ENCODE peak calls at places on chromosomes 11 and 22, in four cellular contexts. One of them, this sample, is unnamed.

GRCh38 chr11:104784684-104785460 is 113.4 kb downstream of the CASP12 start:
- DNase-seq in adrenal gland: no peak
- DNase-seq in spleen: no peak
- DNase-seq in Peyer's patch: no peak
- DNase-seq in this sample: no peak

GRCh38 chr11:1883342-1884122 is 8.2 kb downstream of the PRR33 start:
- DNase-seq in adrenal gland: no peak
- DNase-seq in Peyer's patch: peak
- DNase-seq in spleen: peak
- DNase-seq in this sample: no peak

GRCh38 chr11:2579315-2580060 is 120.3 kb downstream of the KCNQ1OT1 start:
- DNase-seq in Peyer's patch: peak
- DNase-seq in adrenal gland: peak
- DNase-seq in spleen: peak
- DNase-seq in this sample: no peak

GRCh38 chr22:37996515-37997246 is 12.3 kb upstream of the SOX10 start:
- DNase-seq in adrenal gland: no peak
- DNase-seq in spleen: no peak
- DNase-seq in Peyer's patch: no peak
- DNase-seq in this sample: no peak

GRCh38 chr11:61162092-61162935 is 1.1 kb upstream of the VPS37C start:
- DNase-seq in Peyer's patch: peak
- DNase-seq in adrenal gland: no peak
- DNase-seq in spleen: no peak
- DNase-seq in this sample: peak

GRCh38 chr22:30872282-30873041 is 96.1 kb downstream of the MORC2 start:
- DNase-seq in spleen: peak
- DNase-seq in adrenal gland: no peak
- DNase-seq in Peyer's patch: peak
- DNase-seq in this sample: peak

GRCh38 chr11:27231519-27231918 is 131.5 kb downstream of the CCDC34 start:
- DNase-seq in adrenal gland: no peak
- DNase-seq in spleen: no peak
- DNase-seq in Peyer's patch: no peak
- DNase-seq in this sample: no peak

GRCh38 chr11:119590651-119591308 is 138.2 kb downstream of the NECTIN1 start:
- DNase-seq in adrenal gland: no peak
- DNase-seq in spleen: no peak
- DNase-seq in Peyer's patch: no peak
- DNase-seq in this sample: no peak

GRCh38 chr11:128690746-128691091 is 3.2 kb upstream of the FLI1 start:
- DNase-seq in Peyer's patch: no peak
- DNase-seq in spleen: peak
- DNase-seq in adrenal gland: no peak
- DNase-seq in this sample: no peak

GRCh38 chr11:19868281-19868821 is 155.7 kb downstream of the NAV2 start:
- DNase-seq in adrenal gland: no peak
- DNase-seq in Peyer's patch: no peak
- DNase-seq in spleen: no peak
- DNase-seq in this sample: no peak

GRCh38 chr11:12757416-12757815 is 83.2 kb downstream of the TEAD1 start:
- DNase-seq in spleen: no peak
- DNase-seq in adrenal gland: no peak
- DNase-seq in Peyer's patch: no peak
- DNase-seq in this sample: no peak

GRCh38 chr22:45259754-45260394 is 19.2 kb upstream of the KIAA0930 start:
- DNase-seq in adrenal gland: no peak
- DNase-seq in spleen: no peak
- DNase-seq in Peyer's patch: no peak
- DNase-seq in this sample: no peak

GRCh38 chr22:27998511-27999410 is 79.7 kb upstream of the PITPNB start:
- DNase-seq in adrenal gland: no peak
- DNase-seq in spleen: peak
- DNase-seq in Peyer's patch: no peak
- DNase-seq in this sample: no peak

GRCh38 chr11:110928373-110928772 is 216.1 kb upstream of the ARHGAP20 start:
- DNase-seq in spleen: no peak
- DNase-seq in adrenal gland: no peak
- DNase-seq in Peyer's patch: no peak
- DNase-seq in this sample: no peak

GRCh38 chr11:120335596-120335927 is 651 bp upstream of the ARHGEF12 start:
- DNase-seq in adrenal gland: no peak
- DNase-seq in Peyer's patch: no peak
- DNase-seq in spleen: no peak
- DNase-seq in this sample: no peak

GRCh38 chr11:123624974-123625373 is 29.4 kb downstream of the SCN3B start:
- DNase-seq in spleen: no peak
- DNase-seq in adrenal gland: peak
- DNase-seq in Peyer's patch: no peak
- DNase-seq in this sample: no peak

GRCh38 chr11:6402561-6402981 is 12.3 kb downstream of the SMPD1 start:
- DNase-seq in adrenal gland: no peak
- DNase-seq in Peyer's patch: peak
- DNase-seq in spleen: no peak
- DNase-seq in this sample: no peak

GRCh38 chr11:65404210-65404609 is 17.8 kb downstream of the FRMD8 start:
- DNase-seq in spleen: no peak
- DNase-seq in adrenal gland: no peak
- DNase-seq in Peyer's patch: no peak
- DNase-seq in this sample: no peak

GRCh38 chr11:2790581-2790925 is 90.8 kb upstream of the KCNQ1OT1 start:
- DNase-seq in spleen: peak
- DNase-seq in adrenal gland: no peak
- DNase-seq in Peyer's patch: peak
- DNase-seq in this sample: no peak

GRCh38 chr11:90134420-90135003 is at the start of gene NAALAD2:
- DNase-seq in Peyer's patch: peak
- DNase-seq in adrenal gland: peak
- DNase-seq in spleen: peak
- DNase-seq in this sample: peak

GRCh38 chr11:106231591-106231990 is 154.1 kb downstream of the AASDHPPT start:
- DNase-seq in Peyer's patch: no peak
- DNase-seq in spleen: no peak
- DNase-seq in adrenal gland: no peak
- DNase-seq in this sample: no peak

GRCh38 chr22:27801616-27802388 is at the start of gene MN1:
- DNase-seq in Peyer's patch: peak
- DNase-seq in spleen: no peak
- DNase-seq in adrenal gland: peak
- DNase-seq in this sample: no peak

GRCh38 chr22:28800308-28801041 is at the start of gene XBP1:
- DNase-seq in spleen: peak
- DNase-seq in Peyer's patch: peak
- DNase-seq in adrenal gland: peak
- DNase-seq in this sample: peak

GRCh38 chr11:43987384-43988039 is 45.1 kb downstream of the C11orf96 start:
- DNase-seq in spleen: no peak
- DNase-seq in Peyer's patch: peak
- DNase-seq in adrenal gland: peak
- DNase-seq in this sample: no peak

GRCh38 chr11:118609380-118610219 is 2.2 kb downstream of the PHLDB1 start:
- DNase-seq in adrenal gland: no peak
- DNase-seq in spleen: peak
- DNase-seq in Peyer's patch: no peak
- DNase-seq in this sample: peak

GRCh38 chr11:120807414-120808150 is 216.3 kb upstream of the TBCEL start:
- DNase-seq in Peyer's patch: no peak
- DNase-seq in adrenal gland: no peak
- DNase-seq in spleen: no peak
- DNase-seq in this sample: no peak

GRCh38 chr11:14184548-14184947 is 174.4 kb downstream of the RRAS2 start:
- DNase-seq in spleen: no peak
- DNase-seq in Peyer's patch: no peak
- DNase-seq in adrenal gland: no peak
- DNase-seq in this sample: no peak

GRCh38 chr11:111639226-111639925 is 37.1 kb downstream of the SIK2 start:
- DNase-seq in spleen: no peak
- DNase-seq in Peyer's patch: no peak
- DNase-seq in adrenal gland: no peak
- DNase-seq in this sample: no peak

GRCh38 chr11:118889796-118890195 is 6.1 kb downstream of the CXCR5 start:
- DNase-seq in spleen: no peak
- DNase-seq in adrenal gland: peak
- DNase-seq in Peyer's patch: peak
- DNase-seq in this sample: no peak

GRCh38 chr22:37379085-37379484 is 48.2 kb downstream of the ELFN2 start:
- DNase-seq in adrenal gland: no peak
- DNase-seq in Peyer's patch: no peak
- DNase-seq in spleen: no peak
- DNase-seq in this sample: no peak

GRCh38 chr11:21301981-21302380 is 632.6 kb downstream of the NELL1 start:
- DNase-seq in adrenal gland: no peak
- DNase-seq in spleen: no peak
- DNase-seq in Peyer's patch: no peak
- DNase-seq in this sample: no peak

GRCh38 chr11:125214466-125215204 is 50.1 kb downstream of the PKNOX2 start:
- DNase-seq in spleen: peak
- DNase-seq in Peyer's patch: no peak
- DNase-seq in adrenal gland: no peak
- DNase-seq in this sample: no peak

GRCh38 chr11:62171261-62171723 is 18.7 kb upstream of the SCGB1D1 start:
- DNase-seq in Peyer's patch: peak
- DNase-seq in spleen: no peak
- DNase-seq in adrenal gland: peak
- DNase-seq in this sample: peak

GRCh38 chr11:116948375-116948774 is 111.0 kb upstream of the APOA1 start:
- DNase-seq in spleen: no peak
- DNase-seq in adrenal gland: no peak
- DNase-seq in Peyer's patch: peak
- DNase-seq in this sample: no peak

GRCh38 chr11:82974135-82974534 is 72.6 kb downstream of the DDIAS start:
- DNase-seq in spleen: no peak
- DNase-seq in adrenal gland: no peak
- DNase-seq in Peyer's patch: no peak
- DNase-seq in this sample: no peak

GRCh38 chr22:36301851-36302250 is 48.9 kb downstream of the APOL1 start:
- DNase-seq in adrenal gland: no peak
- DNase-seq in Peyer's patch: no peak
- DNase-seq in spleen: no peak
- DNase-seq in this sample: no peak

GRCh38 chr22:36299911-36300310 is 47.0 kb downstream of the APOL1 start:
- DNase-seq in adrenal gland: no peak
- DNase-seq in Peyer's patch: no peak
- DNase-seq in spleen: peak
- DNase-seq in this sample: no peak

GRCh38 chr22:36300396-36301212 is 47.7 kb downstream of the APOL1 start:
- DNase-seq in Peyer's patch: no peak
- DNase-seq in spleen: no peak
- DNase-seq in adrenal gland: no peak
- DNase-seq in this sample: no peak

GRCh38 chr22:36302439-36303114 is 49.6 kb downstream of the APOL1 start:
- DNase-seq in spleen: no peak
- DNase-seq in adrenal gland: no peak
- DNase-seq in Peyer's patch: no peak
- DNase-seq in this sample: no peak

GRCh38 chr22:36301384-36301828 is 48.5 kb downstream of the APOL1 start:
- DNase-seq in adrenal gland: peak
- DNase-seq in Peyer's patch: peak
- DNase-seq in spleen: peak
- DNase-seq in this sample: peak
- TF ChIP-seq POLR2A in adrenal gland: no peak
- TF ChIP-seq POLR2A in Peyer's patch: no peak
- TF ChIP-seq POLR2A in spleen: no peak
- TF ChIP-seq POLR2A in this sample: no peak

GRCh38 chr11:18706330-18707243 is 8.0 kb downstream of the TMEM86A start:
- DNase-seq in adrenal gland: peak
- DNase-seq in Peyer's patch: peak
- DNase-seq in spleen: peak
- DNase-seq in this sample: no peak
- TF ChIP-seq POLR2A in adrenal gland: no peak
- TF ChIP-seq POLR2A in Peyer's patch: no peak
- TF ChIP-seq POLR2A in spleen: no peak
- TF ChIP-seq POLR2A in this sample: no peak

GRCh38 chr11:69319255-69320106 is 25.5 kb downstream of the MYEOV start:
- DNase-seq in Peyer's patch: no peak
- DNase-seq in adrenal gland: no peak
- DNase-seq in spleen: peak
- DNase-seq in this sample: no peak
- TF ChIP-seq POLR2A in Peyer's patch: no peak
- TF ChIP-seq POLR2A in adrenal gland: no peak
- TF ChIP-seq POLR2A in spleen: no peak
- TF ChIP-seq POLR2A in this sample: no peak

GRCh38 chr11:819943-820649 is 1.4 kb downstream of the PNPLA2 start:
- DNase-seq in spleen: peak
- DNase-seq in adrenal gland: peak
- DNase-seq in Peyer's patch: peak
- DNase-seq in this sample: peak
- TF ChIP-seq POLR2A in spleen: no peak
- TF ChIP-seq POLR2A in adrenal gland: peak
- TF ChIP-seq POLR2A in Peyer's patch: peak
- TF ChIP-seq POLR2A in this sample: no peak

GRCh38 chr11:79403839-79404238 is 37.0 kb downstream of the TENM4 start:
- DNase-seq in adrenal gland: no peak
- DNase-seq in Peyer's patch: no peak
- DNase-seq in spleen: no peak
- DNase-seq in this sample: no peak

GRCh38 chr11:79400717-79401330 is 40.0 kb downstream of the TENM4 start:
- DNase-seq in spleen: no peak
- DNase-seq in adrenal gland: peak
- DNase-seq in Peyer's patch: no peak
- DNase-seq in this sample: peak

GRCh38 chr11:79400206-79400605 is 40.6 kb downstream of the TENM4 start:
- DNase-seq in spleen: no peak
- DNase-seq in Peyer's patch: no peak
- DNase-seq in adrenal gland: no peak
- DNase-seq in this sample: no peak

GRCh38 chr11:79404325-79404724 is 36.5 kb downstream of the TENM4 start:
- DNase-seq in spleen: no peak
- DNase-seq in Peyer's patch: no peak
- DNase-seq in adrenal gland: no peak
- DNase-seq in this sample: no peak

DNA sequence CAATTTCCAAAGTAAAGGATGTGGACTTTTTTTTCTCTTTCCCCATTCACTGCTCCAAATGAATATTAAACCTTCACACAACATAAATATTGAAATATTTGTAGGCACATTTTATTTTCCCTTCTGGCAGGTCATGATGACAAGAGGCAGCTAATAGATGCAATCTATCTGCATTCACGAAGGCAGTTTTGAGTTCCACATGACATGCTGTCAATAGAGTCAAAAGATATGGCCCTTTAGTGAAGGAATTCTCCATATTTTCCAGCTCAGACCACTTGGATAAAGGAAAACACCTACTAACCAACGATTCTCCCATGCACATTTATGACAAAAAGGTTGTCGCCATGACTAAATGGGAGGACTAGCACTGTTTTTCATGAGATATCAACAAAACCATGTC is 37.9 kb downstream of the TENM4 start:
- DNase-seq in spleen: no peak
- DNase-seq in adrenal gland: no peak
- DNase-seq in Peyer's patch: no peak
- DNase-seq in this sample: no peak
- TF ChIP-seq POLR2A in spleen: no peak
- TF ChIP-seq POLR2A in adrenal gland: no peak
- TF ChIP-seq POLR2A in Peyer's patch: no peak
- TF ChIP-seq POLR2A in this sample: no peak